ENCODE peak calls at places on chromosomes 4 and X, in seven cellular contexts. M, J, E, O, C, N and D are unnamed samples.
A peak's percentile ranks its signal among the peaks of the same experiment; 100 is the strongest.

GRCh38 chrX:73903941-73904340 is 340.9 kb downstream of the CHIC1 start:
- DNase-seq in N (no peak), M (peak; percentile 20), J (no peak), E (no peak), O (no peak), C (no peak), D (no peak)

GRCh38 chrX:136209016-136209738 is 42.0 kb downstream of the MAP7D3 start:
- DNase-seq in C (peak; percentile 65), M (peak; percentile 56), E (no peak), N (no peak), O (peak; percentile 47), J (peak; percentile 54), D (peak; percentile 62)

GRCh38 chr4:116122131-116122530 is 963.2 kb downstream of the TRAM1L1 start:
- DNase-seq in O (no peak), M (no peak), E (no peak), N (no peak), C (peak; percentile 55), J (no peak), D (peak; percentile 40)

GRCh38 chrX:134721766-134722532 is 63.7 kb upstream of the PLAC1 start:
- DNase-seq in O (no peak), M (no peak), N (no peak), E (no peak), J (no peak), C (peak; percentile 36), D (no peak)

GRCh38 chr4:74095886-74096264 is 3.1 kb downstream of the CXCL2 start:
- DNase-seq in M (no peak), C (no peak), J (no peak), E (no peak), O (no peak), N (no peak), D (peak; percentile 33)

GRCh38 chr4:40992472-40993298 is 221.7 kb downstream of the APBB2 start:
- DNase-seq in E (no peak), C (no peak), M (peak; percentile 88), N (no peak), O (no peak), J (no peak), D (peak; percentile 94)

GRCh38 chr4:3442959-3443749 is 1.4 kb downstream of the HGFAC start:
- DNase-seq in M (no peak), O (peak; percentile 73), J (peak; percentile 53), C (peak; percentile 64), N (peak; percentile 93), E (peak; percentile 50), D (peak; percentile 32)

GRCh38 chr4:173243321-173243720 is 74.7 kb downstream of the GALNT7 start:
- DNase-seq in O (no peak), M (peak; percentile 88), C (peak; percentile 37), J (no peak), N (no peak), E (no peak), D (peak; percentile 70)

GRCh38 chr4:144356941-144357381 is 216.4 kb upstream of the GYPA start:
- DNase-seq in C (no peak), E (no peak), N (no peak), O (no peak), J (peak; percentile 96), M (no peak), D (no peak)

GRCh38 chr4:15651682-15652081 is 3.5 kb downstream of the FBXL5 start:
- DNase-seq in O (no peak), M (peak; percentile 19), N (no peak), E (no peak), C (no peak), J (no peak), D (no peak)

GRCh38 chr4:138242076-138242829 is at the start of gene SLC7A11:
- DNase-seq in E (peak; percentile 78), J (peak; percentile 99), N (peak; percentile 58), M (peak; percentile 100), C (peak; percentile 87), O (peak; percentile 91), D (peak; percentile 99)

GRCh38 chrX:53356186-53356585 is 66.3 kb downstream of the SMC1A start:
- DNase-seq in O (peak; percentile 42), C (peak; percentile 66), J (peak; percentile 43), M (no peak), E (no peak), N (peak; percentile 72), D (no peak)

GRCh38 chr4:44927361-44928061 is 201.2 kb upstream of the GNPDA2 start:
- DNase-seq in N (no peak), M (peak; percentile 14), E (peak; percentile 39), J (peak; percentile 54), C (peak; percentile 47), O (no peak), D (peak; percentile 57)

GRCh38 chrX:108167211-108167872 is 75.8 kb downstream of the ATG4A start:
- DNase-seq in N (no peak), J (no peak), O (no peak), E (no peak), C (no peak), M (peak; percentile 29), D (peak; percentile 32)

GRCh38 chr4:180538384-180539052 is 1704.7 kb upstream of the TENM3 start:
- DNase-seq in E (no peak), O (no peak), C (no peak), J (no peak), N (no peak), M (no peak), D (no peak)

DNA sequence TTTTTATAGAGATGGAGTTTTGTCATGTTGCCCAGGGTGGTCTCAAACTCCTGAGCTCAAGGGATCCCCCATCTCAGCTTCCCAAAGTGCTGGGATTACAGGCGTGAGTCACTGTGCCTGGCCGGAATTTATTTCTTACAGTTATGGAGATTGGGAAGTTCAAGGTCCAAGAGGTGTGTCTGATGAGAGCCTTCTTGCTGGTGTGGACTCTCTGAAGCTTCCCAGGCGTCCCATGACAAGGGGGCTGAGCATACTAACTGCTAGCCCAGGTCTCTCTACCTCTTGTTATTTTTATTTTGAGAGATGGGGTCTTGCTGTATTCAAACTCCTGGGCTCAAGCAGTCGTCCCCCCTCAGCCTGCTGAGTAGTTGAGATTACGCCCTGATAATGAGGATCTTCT is 2.9 kb upstream of the NSD2 start:
- DNase-seq in N (no peak), J (no peak), O (no peak), C (no peak), E (no peak), M (no peak), D (no peak)
- H2BK120ac ChIP-seq in N (no peak overlapping the region), J (no peak overlapping the region), O (no peak overlapping the region), C (no peak overlapping the region), E (no peak overlapping the region), M (no peak overlapping the region), D (no peak overlapping the region)

GRCh38 chr4:13542577-13543042 is 1.7 kb downstream of the NKX3-2 start:
- DNase-seq in C (no peak), M (no peak), O (no peak), E (no peak), N (peak; percentile 60), J (no peak), D (no peak)
- H3K4me1 ChIP-seq in C (peaks cover 6% of the 10 kb centered on the region), M (no peaks in the 10 kb centered on the region), O (no peaks in the 10 kb centered on the region), E (peaks cover 2% of the 10 kb centered on the region), N (peaks cover 27% of the 10 kb centered on the region), J (peaks cover 1% of the 10 kb centered on the region), D (peaks cover 27% of the 10 kb centered on the region)

GRCh38 chr4:176321589-176321988 is 1.8 kb downstream of the SPCS3 start:
- DNase-seq in C (no peak), O (no peak), E (no peak), N (no peak), M (no peak), J (no peak), D (no peak)
- H2BK120ac ChIP-seq in C (no peak overlapping the region), O (no peak overlapping the region), E (no peak overlapping the region), N (no peak overlapping the region), M (no peak overlapping the region), J (no peak overlapping the region), D (no peak overlapping the region)

DNA sequence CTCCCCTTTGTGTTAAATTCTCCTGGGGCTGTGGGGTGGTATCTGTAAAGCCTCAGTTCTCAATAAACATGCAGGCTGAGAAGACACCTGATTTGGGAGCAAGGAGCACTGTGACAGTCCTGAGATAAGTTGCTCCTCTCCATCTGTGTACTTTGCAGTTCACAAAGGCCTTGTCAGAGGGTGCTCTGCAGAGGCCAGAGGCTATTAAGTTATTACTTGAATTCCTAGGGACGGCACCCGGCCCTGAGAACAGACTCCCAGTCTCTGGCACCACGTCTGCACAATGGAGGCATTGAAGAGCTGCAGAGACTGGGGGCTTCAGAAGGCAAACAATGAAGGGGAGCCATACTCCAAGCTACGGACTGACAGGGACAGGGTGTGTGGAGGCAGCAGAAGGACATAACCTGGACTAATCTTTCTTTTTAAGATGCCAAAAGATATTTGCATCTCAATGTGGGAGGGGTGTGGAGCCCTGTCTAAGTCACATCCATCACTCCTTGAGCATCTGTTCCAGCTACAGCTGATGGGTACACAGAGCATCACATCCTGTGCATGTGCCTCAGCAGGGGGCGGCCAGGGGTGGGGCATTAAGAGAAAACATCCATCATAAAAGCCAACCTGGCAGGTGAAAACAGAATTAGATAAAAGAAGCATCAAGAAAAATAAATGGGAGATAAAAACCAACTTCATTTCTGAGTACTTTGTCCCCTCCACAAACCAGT is 11.4 kb downstream of the RASGEF1B start:
- DNase-seq in M (no peak), J (no peak), O (no peak), E (no peak), N (no peak), C (no peak), D (no peak)
- H3K4me1 ChIP-seq in M (peaks cover 2% of the 10 kb centered on the region), J (no peaks in the 10 kb centered on the region), O (no peaks in the 10 kb centered on the region), E (no peaks in the 10 kb centered on the region), N (peaks cover 3% of the 10 kb centered on the region), C (peaks cover under 1% of the 10 kb centered on the region), D (no peaks in the 10 kb centered on the region)

GRCh38 chr4:152508386-152508785 is 27.5 kb downstream of the FBXW7 start:
- DNase-seq in N (no peak), C (peak; percentile 3), O (no peak), E (no peak), M (no peak), J (no peak), D (no peak)
- H2BK120ac ChIP-seq in N (no peak overlapping the region), C (no peak overlapping the region), O (no peak overlapping the region), E (no peak overlapping the region), M (no peak overlapping the region), J (no peak overlapping the region), D (no peak overlapping the region)

DNA sequence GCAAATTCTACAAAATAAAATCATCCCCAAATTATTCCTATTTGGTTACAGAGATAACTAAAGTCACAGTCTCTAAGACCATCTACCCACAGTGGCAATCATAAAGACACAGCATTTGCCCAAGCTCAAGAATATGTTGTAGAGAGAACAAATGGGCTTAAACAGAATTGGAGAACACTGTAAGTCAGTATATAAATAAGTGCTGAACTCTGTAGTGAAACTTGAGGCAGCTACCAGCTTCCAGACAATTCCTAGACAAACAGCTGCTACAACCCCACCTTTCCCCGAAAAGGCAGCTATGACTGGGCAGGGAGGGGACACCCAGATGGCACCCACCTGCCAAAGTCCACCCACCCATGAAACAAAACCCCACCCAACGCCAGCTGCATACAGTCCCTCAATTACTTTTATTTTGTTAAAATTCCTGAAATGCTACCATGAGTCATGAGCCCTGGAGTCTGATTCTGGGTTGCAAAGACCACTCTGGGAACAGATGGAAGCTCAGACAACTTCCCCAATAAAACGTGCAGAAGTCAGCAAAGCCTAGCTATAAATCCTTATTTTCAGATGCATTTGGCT is 24.4 kb downstream of the RELL1 start:
- DNase-seq in N (no peak), C (peak; percentile 22), O (no peak), E (no peak), J (no peak), M (peak; percentile 61), D (peak; percentile 46)
- H3K4me1 ChIP-seq in N (peaks cover 19% of the 10 kb centered on the region), C (peaks cover 8% of the 10 kb centered on the region), O (peaks cover 8% of the 10 kb centered on the region), E (peaks cover 35% of the 10 kb centered on the region), J (peaks cover 23% of the 10 kb centered on the region), M (peaks cover 21% of the 10 kb centered on the region), D (peaks cover 28% of the 10 kb centered on the region)

DNA sequence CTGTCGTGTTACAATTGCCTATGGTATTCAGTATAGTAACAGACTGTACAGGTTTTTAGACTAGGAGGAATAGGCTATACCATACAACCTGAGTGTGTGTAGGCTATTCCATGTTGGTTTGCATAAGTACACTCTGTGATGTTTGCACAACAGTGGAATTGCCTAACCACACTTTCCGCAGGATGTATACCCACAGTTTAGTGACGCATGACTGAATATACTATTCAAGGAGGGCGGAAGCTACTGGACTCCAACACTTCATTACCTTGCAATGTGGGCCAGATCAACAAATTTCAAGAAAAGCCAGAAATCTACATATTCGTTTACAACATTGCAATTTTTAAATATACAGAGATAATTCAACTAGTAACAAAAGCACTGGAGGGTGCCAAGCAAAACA is 317.2 kb downstream of the PDGFC start:
- DNase-seq in O (no peak), J (no peak), E (no peak), M (no peak), C (no peak), N (no peak), D (no peak)
- H2BK120ac ChIP-seq in O (no peak overlapping the region), J (no peak overlapping the region), E (no peak overlapping the region), M (no peak overlapping the region), C (no peak overlapping the region), N (no peak overlapping the region), D (no peak overlapping the region)